ENCODE peak calls at places on chromosomes 13 and 19, in five cellular contexts. D, P, U, R and A are unnamed samples.

GRCh38 chr13:44437356-44438233 is 64.0 kb downstream of the SERP2 start:
- DNase-seq in R (peak; percentile 72), P (no peak), D (no peak), U (no peak), A (no peak)

GRCh38 chr13:28983661-28984060 is 163.5 kb downstream of the MTUS2 start:
- DNase-seq in U (no peak), R (no peak), P (no peak), D (no peak), A (no peak)

GRCh38 chr19:1122972-1123363 is 19.2 kb downstream of the GPX4 start:
- DNase-seq in P (peak; percentile 70), U (peak; percentile 55), D (peak; percentile 63), R (peak; percentile 70), A (peak; percentile 90)

GRCh38 chr13:34019870-34020269 is 201.9 kb downstream of the RFC3 start:
- DNase-seq in P (no peak), U (peak; percentile 85), R (no peak), D (no peak), A (no peak)

GRCh38 chr19:41991025-41991424 is 3.0 kb downstream of the ATP1A3 start:
- DNase-seq in U (no peak), P (no peak), R (no peak), D (peak; percentile 79), A (no peak)

GRCh38 chr13:51245583-51245982 is 23.4 kb downstream of the FAM124A start:
- DNase-seq in D (no peak), P (no peak), U (no peak), R (no peak), A (no peak)

GRCh38 chr19:609001-609340 is 19.3 kb downstream of the HCN2 start:
- DNase-seq in R (no peak), P (no peak), D (peak; percentile 62), U (no peak), A (no peak)

GRCh38 chr13:66765559-66765958 is 464.6 kb downstream of the PCDH9 start:
- DNase-seq in P (no peak), U (no peak), D (no peak), R (no peak), A (no peak)

GRCh38 chr19:51163257-51163656 is 21.2 kb downstream of the SIGLEC7 start:
- DNase-seq in R (no peak), D (no peak), P (no peak), U (no peak), A (no peak)

GRCh38 chr13:44396963-44397580 is 23.4 kb downstream of the SERP2 start:
- DNase-seq in D (peak; percentile 51), U (no peak), P (peak; percentile 61), R (no peak), A (no peak)

GRCh38 chr13:110396913-110397379 is 89.9 kb downstream of the COL4A2 start:
- DNase-seq in U (no peak), R (no peak), D (peak; percentile 77), P (peak; percentile 94), A (peak; percentile 84)

GRCh38 chr19:37803250-37803854 is 24.0 kb upstream of the ZNF573 start:
- DNase-seq in P (no peak), U (no peak), R (no peak), D (no peak), A (no peak)
- TF ChIP-seq CTCF in P (no peak), U (no peak), R (no peak), D (no peak), A (no peak)

GRCh38 chr13:77529501-77529840 is 6.0 kb upstream of the SCEL start:
- DNase-seq in D (no peak), P (no peak), U (no peak), R (no peak), A (no peak)

GRCh38 chr13:77532983-77533382 is 2.5 kb upstream of the SCEL start:
- DNase-seq in P (no peak), D (no peak), U (no peak), R (no peak), A (no peak)

GRCh38 chr13:77528834-77529500 is 6.5 kb upstream of the SCEL start:
- DNase-seq in D (no peak), R (no peak), U (no peak), P (no peak), A (no peak)

GRCh38 chr13:77533875-77534788 is 1.4 kb upstream of the SCEL start:
- DNase-seq in P (no peak), R (peak; percentile 22), U (no peak), D (no peak), A (no peak)

GRCh38 chr13:77530870-77531269 is 4.6 kb upstream of the SCEL start:
- DNase-seq in P (no peak), R (no peak), D (no peak), U (no peak), A (no peak)
- H3K27ac ChIP-seq in P (no peak overlapping the region), R (no peak overlapping the region), D (no peak overlapping the region), U (no peak overlapping the region), A (no peak overlapping the region)

GRCh38 chr19:7333198-7334118 is 15.3 kb upstream of the ARHGEF18 start:
- DNase-seq in R (no peak), U (no peak), D (no peak), P (no peak), A (no peak)

GRCh38 chr19:7326105-7326877 is 22.4 kb upstream of the ARHGEF18 start:
- DNase-seq in U (peak; percentile 39), R (peak; percentile 43), P (no peak), D (no peak), A (no peak)

GRCh38 chr19:7331446-7331845 is 17.3 kb upstream of the ARHGEF18 start:
- DNase-seq in R (no peak), D (no peak), U (no peak), P (no peak), A (no peak)

GRCh38 chr19:7327802-7328201 is 20.9 kb upstream of the ARHGEF18 start:
- DNase-seq in P (no peak), R (no peak), D (no peak), U (no peak), A (no peak)

DNA sequence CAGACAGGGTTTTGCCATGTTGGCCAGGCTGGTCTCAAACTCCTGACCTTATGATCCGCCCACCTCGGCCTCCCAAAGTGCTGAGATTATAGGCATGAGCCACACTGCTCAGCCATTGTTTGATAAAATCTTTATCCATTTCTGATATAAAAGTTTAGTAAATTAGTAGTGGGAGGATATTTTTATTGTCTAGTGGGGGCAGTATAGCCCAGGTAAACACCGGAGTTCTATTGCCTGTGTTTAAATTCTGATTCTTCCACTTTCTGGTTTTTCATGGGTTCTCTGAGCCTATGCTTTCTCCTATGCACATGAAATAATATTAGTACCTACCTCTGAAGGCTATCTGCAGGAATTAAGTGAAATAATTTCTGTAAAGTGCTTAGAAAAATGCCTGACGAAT is 20.1 kb upstream of the ARHGEF18 start:
- DNase-seq in R (no peak), P (no peak), U (no peak), D (no peak), A (no peak)
- TF ChIP-seq CTCF in R (no peak), P (no peak), U (no peak), D (no peak), A (no peak)

GRCh38 chr19:7829162-7829520 is 877 bp upstream of the EVI5L start:
- DNase-seq in R (peak; percentile 18), D (no peak), U (no peak), P (no peak), A (no peak)
- H3K27ac ChIP-seq in R (no peak overlapping the region), D (peak overlapping the region; percentile 0), U (peak overlapping the region; percentile 31), P (no peak overlapping the region), A (peak overlapping the region; percentile 94)

DNA sequence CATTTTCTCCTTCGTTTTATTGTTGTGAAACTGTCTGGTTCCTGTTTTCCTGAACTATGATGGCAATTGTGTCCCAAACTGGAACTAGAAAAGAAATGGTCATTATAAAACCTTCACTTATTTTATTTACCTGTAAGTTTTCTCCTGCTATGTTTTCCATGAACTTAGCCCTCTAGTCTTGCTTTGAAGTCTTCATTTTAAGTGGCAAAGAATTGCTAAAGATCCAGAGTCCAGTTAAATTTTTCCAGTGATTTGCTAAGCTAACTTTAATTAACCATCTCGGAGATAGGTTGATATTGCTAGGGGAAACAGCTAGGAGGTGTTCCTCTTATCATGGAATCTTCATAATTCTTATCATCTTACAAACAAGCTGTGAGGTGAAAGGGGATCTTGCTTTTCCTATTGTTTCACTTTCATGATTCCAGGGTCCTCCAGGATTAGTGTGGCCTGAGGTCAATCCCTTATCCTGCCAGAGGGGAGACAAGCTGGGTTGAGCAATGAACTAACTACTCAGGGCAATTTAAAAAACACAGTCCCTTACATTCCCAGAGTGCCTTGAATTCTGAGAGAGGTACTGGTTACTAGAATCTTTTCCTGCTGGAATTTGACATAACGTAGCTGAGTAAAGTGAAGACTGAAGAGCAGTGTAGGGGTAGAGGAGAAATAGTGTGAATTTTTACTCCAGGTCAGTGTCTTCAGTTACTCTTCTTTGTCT is 112.5 kb downstream of the ESD start:
- DNase-seq in P (no peak), D (no peak), R (no peak), U (no peak), A (no peak)
- TF ChIP-seq CTCF in P (peak; percentile 11), D (no peak), R (no peak), U (no peak), A (no peak)

DNA sequence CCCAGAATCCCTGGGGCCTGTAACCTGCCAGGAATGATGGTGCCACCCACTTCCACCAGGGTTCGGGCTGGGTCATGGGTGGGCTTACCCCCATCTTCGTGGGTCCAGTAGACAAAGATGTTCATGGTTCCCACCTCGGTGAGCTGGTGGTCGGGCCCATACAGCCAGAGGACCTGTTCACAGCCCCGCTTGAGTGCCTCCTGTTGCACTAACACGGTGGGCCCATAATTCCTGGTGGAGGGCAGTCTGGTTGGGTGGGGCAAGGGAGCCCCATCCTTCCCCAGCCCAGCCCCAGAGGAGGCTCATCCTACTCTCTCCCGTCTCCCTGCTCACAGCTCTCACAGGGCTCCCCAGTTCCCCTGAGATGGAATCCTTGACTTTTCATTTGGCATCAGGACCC is 13.7 kb downstream of the BCAT2 start:
- DNase-seq in P (no peak), U (no peak), R (no peak), D (no peak), A (no peak)
- H3K27ac ChIP-seq in P (peak overlapping the region; percentile 91), U (no peak overlapping the region), R (no peak overlapping the region), D (no peak overlapping the region), A (peak overlapping the region; percentile 86)

DNA sequence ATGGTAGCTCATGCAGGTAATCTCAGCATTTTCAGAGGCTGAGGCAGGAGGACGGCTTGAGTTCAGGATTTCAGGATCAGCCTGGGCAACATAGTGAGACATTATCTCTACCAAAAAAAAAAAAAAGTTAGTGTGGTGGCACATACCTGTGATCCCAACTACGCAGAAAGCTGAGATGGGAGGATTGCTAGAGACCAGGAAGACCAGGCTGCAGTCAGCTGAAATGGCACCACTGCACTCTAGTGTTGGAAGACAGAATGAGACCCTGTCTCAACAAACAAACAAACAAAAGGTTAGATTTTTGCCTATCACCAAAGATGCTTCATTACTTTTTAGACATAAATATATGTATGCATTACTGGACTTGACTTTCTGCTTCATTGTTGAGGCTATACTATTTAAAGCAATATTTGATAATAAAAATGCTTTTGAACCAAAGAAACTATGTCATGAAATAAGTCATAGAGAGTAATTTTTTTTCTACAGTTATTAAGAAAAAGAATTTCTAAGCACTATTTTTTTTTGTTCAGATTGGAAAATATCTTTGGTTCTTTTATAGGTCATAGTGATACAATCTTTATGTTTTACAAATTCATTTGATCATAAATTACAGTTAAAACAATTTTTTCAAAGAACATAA is 1180.1 kb upstream of the ATXN8OS start:
- DNase-seq in U (peak; percentile 33), R (peak; percentile 10), D (no peak), P (no peak), A (peak; percentile 1)
- TF ChIP-seq CTCF in U (peak; percentile 16), R (peak; percentile 50), D (peak; percentile 18), P (no peak), A (peak; percentile 63)

DNA sequence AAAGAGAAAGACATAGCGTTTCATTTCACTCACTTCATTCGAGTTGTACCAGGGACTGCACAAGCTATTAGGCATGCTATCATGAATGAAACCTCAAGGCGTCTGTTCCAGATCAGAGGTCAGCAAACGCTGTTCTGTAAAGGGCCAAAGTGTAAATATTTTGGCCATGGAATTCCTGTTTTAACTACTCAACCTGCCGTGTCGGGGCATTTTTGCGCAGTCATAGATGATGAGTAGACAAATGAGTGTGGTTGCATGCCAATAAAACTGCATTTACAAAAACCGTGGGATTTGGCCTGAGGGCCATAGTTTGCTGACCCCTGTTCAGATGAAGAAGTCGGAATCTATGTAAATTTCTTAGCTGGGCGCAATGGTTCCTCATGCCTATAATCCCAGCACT is 6.5 kb downstream of the INSR start:
- DNase-seq in R (no peak), D (no peak), U (no peak), P (no peak), A (no peak)
- H3K27ac ChIP-seq in R (no peak overlapping the region), D (no peak overlapping the region), U (no peak overlapping the region), P (no peak overlapping the region), A (no peak overlapping the region)